ENCODE peak calls at places on chromosomes 11 and 22, in five cellular contexts. O is HCT116, B is H1, H is HepG2, U is K562. Z is an unnamed sample.
A peak's percentile ranks its signal among the peaks of the same experiment; 100 is the strongest.

GRCh38 chr22:19132153-19132552 is 1.0 kb downstream of the TSSK2 start:
- DNase-seq in O (no peak), B (no peak), H (no peak), U (no peak), Z (no peak)

GRCh38 chr11:65280646-65281045 is 18.9 kb downstream of the POLA2 start:
- DNase-seq in O (no peak), B (no peak), H (no peak), U (no peak), Z (no peak)

GRCh38 chr22:22948651-22949611 is 61.3 kb downstream of the IGLL5 start:
- DNase-seq in O (no peak), B (no peak), H (no peak), U (no peak), Z (no peak)

GRCh38 chr11:14537134-14537599 is 17.0 kb upstream of the PSMA1 start:
- DNase-seq in O (no peak), B (no peak), H (peak; percentile 20), U (peak; percentile 54), Z (peak; percentile 2)

GRCh38 chr11:131372243-131372930 is 2.0 kb downstream of the NTM start:
- DNase-seq in O (no peak), B (no peak), H (no peak), U (no peak), Z (no peak)

GRCh38 chr22:20131856-20132685 is 467 bp downstream of the ZDHHC8 start:
- DNase-seq in O (no peak), B (no peak), H (no peak), U (peak; percentile 88), Z (no peak)

GRCh38 chr11:92685049-92685448 is 284.4 kb upstream of the MTNR1B start:
- DNase-seq in O (no peak), B (no peak), H (no peak), U (no peak), Z (no peak)

GRCh38 chr11:64250875-64251721 is at the start of gene PLCB3:
- DNase-seq in O (no peak), B (no peak), H (no peak), U (peak; percentile 84), Z (peak; percentile 80)

GRCh38 chr22:27778299-27779090 is 23.1 kb downstream of the MN1 start:
- DNase-seq in O (no peak), B (no peak), H (no peak), U (no peak), Z (no peak)

GRCh38 chr11:126978155-126978554 is 22.4 kb downstream of the KIRREL3 start:
- DNase-seq in O (no peak), B (peak; percentile 43), H (no peak), U (no peak), Z (no peak)

GRCh38 chr22:44395116-44396005 is 82.6 kb upstream of the SHISAL1 start:
- DNase-seq in O (no peak), B (no peak), H (no peak), U (no peak), Z (no peak)

GRCh38 chr11:126992804-126993111 is 7.8 kb downstream of the KIRREL3 start:
- DNase-seq in O (no peak), B (no peak), H (no peak), U (no peak), Z (no peak)

GRCh38 chr11:47414685-47415070 is 6.3 kb downstream of the SLC39A13 start:
- DNase-seq in O (no peak), B (no peak), H (no peak), U (no peak), Z (no peak)

GRCh38 chr11:104858882-104859735 is 39.2 kb downstream of the CASP12 start:
- DNase-seq in O (no peak), B (no peak), H (no peak), U (no peak), Z (no peak)

GRCh38 chr22:31271485-31271884 is 20.8 kb downstream of the PIK3IP1 start:
- DNase-seq in O (no peak), B (no peak), H (peak; percentile 50), U (no peak), Z (no peak)

GRCh38 chr22:17581056-17581455 is 17.8 kb downstream of the SLC25A18 start:
- DNase-seq in O (no peak), B (no peak), H (no peak), U (no peak), Z (no peak)

GRCh38 chr22:29195118-29195963 is 10.4 kb upstream of the EMID1 start:
- DNase-seq in O (no peak), B (no peak), H (no peak), U (peak; percentile 48), Z (no peak)

GRCh38 chr22:25892678-25893077 is 150.7 kb downstream of the MYO18B start:
- DNase-seq in O (no peak), B (no peak), H (no peak), U (no peak), Z (no peak)

GRCh38 chr11:114430290-114430689 is 9.0 kb upstream of the REXO2 start:
- DNase-seq in O (no peak), B (no peak), H (no peak), U (no peak), Z (no peak)

GRCh38 chr11:62552931-62553838 is 6.6 kb upstream of the AHNAK start:
- DNase-seq in O (peak; percentile 91), B (peak; percentile 73), H (no peak), U (peak; percentile 63), Z (peak; percentile 96)

GRCh38 chr22:27090595-27090994 is 433.2 kb downstream of the MIAT start:
- DNase-seq in O (no peak), B (no peak), H (no peak), U (no peak), Z (no peak)

GRCh38 chr22:50046481-50047245 is 11.4 kb downstream of the TTLL8 start:
- DNase-seq in O (no peak), B (no peak), H (no peak), U (no peak), Z (no peak)

GRCh38 chr22:20455709-20456063 is 18.1 kb upstream of the SCARF2 start:
- DNase-seq in O (no peak), B (no peak), H (no peak), U (no peak), Z (no peak)

GRCh38 chr11:84719935-84720577 is 907.1 kb downstream of the DLG2 start:
- DNase-seq in O (no peak), B (no peak), H (no peak), U (no peak), Z (no peak)

GRCh38 chr22:48821346-48822186 is 1006.1 kb downstream of the BRD1 start:
- DNase-seq in O (no peak), B (no peak), H (no peak), U (no peak), Z (no peak)
- TF ChIP-seq JUND in O (no peak), B (no peak), H (no peak), U (no peak), Z (no peak)

GRCh38 chr11:71129624-71130023 is 122.8 kb downstream of the SHANK2 start:
- DNase-seq in O (no peak), B (no peak), H (no peak), U (no peak), Z (no peak)
- TF ChIP-seq JUND in O (no peak), B (no peak), H (no peak), U (no peak), Z (no peak)

GRCh38 chr11:45143494-45143893 is 2.9 kb upstream of the PRDM11 start:
- DNase-seq in O (no peak), B (no peak), H (no peak), U (no peak), Z (no peak)
- TF ChIP-seq JUND in O (no peak), B (no peak), H (no peak), U (no peak), Z (no peak)

GRCh38 chr11:26944866-26945664 is 48.8 kb upstream of the FIBIN start:
- DNase-seq in O (no peak), B (no peak), H (no peak), U (no peak), Z (no peak)
- TF ChIP-seq JUND in O (no peak), B (no peak), H (no peak), U (no peak), Z (no peak)

GRCh38 chr22:41217553-41218157 is 12.5 kb downstream of the L3MBTL2 start:
- DNase-seq in O (no peak), B (no peak), H (no peak), U (no peak), Z (no peak)

GRCh38 chr22:41215926-41216325 is 10.8 kb downstream of the L3MBTL2 start:
- DNase-seq in O (no peak), B (no peak), H (no peak), U (no peak), Z (no peak)

GRCh38 chr22:41215409-41215808 is 10.3 kb downstream of the L3MBTL2 start:
- DNase-seq in O (no peak), B (no peak), H (no peak), U (no peak), Z (no peak)

GRCh38 chr22:41222846-41223507 is 17.8 kb downstream of the CHADL start:
- DNase-seq in O (no peak), B (no peak), H (no peak), U (no peak), Z (no peak)

GRCh38 chr22:41216984-41217383 is 11.9 kb downstream of the L3MBTL2 start:
- DNase-seq in O (no peak), B (no peak), H (no peak), U (no peak), Z (no peak)
- TF ChIP-seq JUND in O (no peak), B (no peak), H (no peak), U (no peak), Z (no peak)